ENCODE peak calls at places on chromosomes 12 and 14, in nine cellular contexts. Q is A172; W is GM13976; D is RPMI7951; P is kidney; O is activated T-cell treated with anti-CD3 and anti-CD28 coated beads, Interleukin-2, amount 50 U/mL, for 4 hours; L is naive thymus-derived CD8-positive, alpha-beta T cell; K is activated CD4-positive, alpha-beta T cell treated with anti-CD3 and anti-CD28 coated beads for 4 hours; Y is brain microvascular endothelial cell. T is an unnamed sample.

GRCh38 chr14:76872796-76873432 is 46.7 kb downstream of the LRRC74A start:
- DNase-seq in P (no peak), Q (peak), K (peak), L (peak), W (peak), Y (peak), O (peak), D (peak), T (peak)

GRCh38 chr14:105083926-105084685 is 18.9 kb upstream of the GPR132 start:
- DNase-seq in O (no peak), K (no peak), Y (no peak), D (no peak), L (no peak), Q (no peak), P (peak), W (no peak), T (no peak)

GRCh38 chr12:124842073-124842749 is 21.5 kb downstream of the SCARB1 start:
- DNase-seq in W (no peak), Y (no peak), O (no peak), Q (no peak), D (no peak), P (no peak), K (no peak), L (no peak), T (no peak)

GRCh38 chr12:75656650-75657049 is 145.2 kb upstream of the KRR1 start:
- DNase-seq in W (no peak), L (no peak), Q (peak), Y (peak), D (peak), P (no peak), K (no peak), O (no peak), T (peak)

GRCh38 chr12:50614167-50614762 is 109.5 kb downstream of the DIP2B start:
- DNase-seq in K (no peak), O (no peak), Q (peak), P (no peak), D (peak), Y (peak), W (no peak), L (no peak), T (peak)

GRCh38 chr12:129073157-129073915 is 220.1 kb downstream of the GLT1D1 start:
- DNase-seq in Q (no peak), K (no peak), P (no peak), L (no peak), W (no peak), D (peak), O (no peak), Y (no peak), T (no peak)

GRCh38 chr12:92628476-92628875 is 74.3 kb upstream of the PLEKHG7 start:
- DNase-seq in O (no peak), Q (peak), W (no peak), P (no peak), D (no peak), K (no peak), L (no peak), Y (peak), T (no peak)

GRCh38 chr12:11687538-11687937 is 38.1 kb downstream of the ETV6 start:
- DNase-seq in P (no peak), O (no peak), L (no peak), W (no peak), D (no peak), Q (no peak), K (no peak), Y (no peak), T (no peak)

GRCh38 chr14:95597784-95598204 is 62.9 kb downstream of the GLRX5 start:
- DNase-seq in P (peak), K (no peak), L (no peak), Q (no peak), W (no peak), Y (peak), O (no peak), D (peak), T (no peak)

GRCh38 chr12:109725321-109726105 is 11.9 kb downstream of the FAM222A start:
- DNase-seq in D (no peak), L (no peak), K (no peak), W (no peak), P (peak), Q (no peak), O (no peak), Y (no peak), T (no peak)

GRCh38 chr14:76307786-76308780 is 67.9 kb upstream of the ESRRB start:
- DNase-seq in L (no peak), O (no peak), K (no peak), P (no peak), D (no peak), W (no peak), Q (peak), Y (no peak), T (no peak)

GRCh38 chr12:3207858-3208257 is 130.7 kb downstream of the TSPAN9 start:
- DNase-seq in L (no peak), W (no peak), D (no peak), K (no peak), O (no peak), Q (no peak), P (no peak), Y (no peak), T (no peak)

GRCh38 chr14:68104518-68104917 is 284.9 kb downstream of the RAD51B start:
- DNase-seq in O (no peak), Q (peak), Y (peak), L (no peak), K (no peak), D (no peak), P (no peak), W (no peak), T (peak)

GRCh38 chr12:7113389-7113871 is 4.4 kb upstream of the C1RL start:
- DNase-seq in Q (no peak), Y (peak), D (peak), P (no peak), K (peak), L (peak), W (peak), O (peak), T (peak)

GRCh38 chr12:31322651-31323248 is 3.2 kb downstream of the SINHCAF start:
- DNase-seq in W (no peak), P (no peak), Y (peak), Q (peak), K (no peak), O (no peak), D (peak), L (no peak), T (peak)

GRCh38 chr12:112340983-112341840 is 41.0 kb downstream of the HECTD4 start:
- DNase-seq in K (no peak), O (no peak), D (no peak), L (no peak), W (no peak), Y (no peak), Q (no peak), P (no peak), T (no peak)

GRCh38 chr12:45973526-45973925 is 16.8 kb downstream of the SCAF11 start:
- DNase-seq in D (no peak), L (no peak), Y (no peak), O (no peak), W (no peak), Q (no peak), P (no peak), K (no peak), T (no peak)

GRCh38 chr12:124949066-124949465 is 34.6 kb upstream of the UBC start:
- DNase-seq in D (no peak), W (no peak), Q (no peak), L (no peak), K (no peak), P (no peak), O (no peak), Y (no peak), T (no peak)